ENCODE peak calls at places on chromosomes 13 and 19, in nine cellular contexts. N, Z, D, I, W, Q, X, A and B are unnamed samples.

GRCh38 chr13:104597554-104598240 is 1531.5 kb upstream of the SLC10A2 start:
- DNase-seq in N (peak; percentile 41), Z (no peak), D (no peak), I (no peak), W (no peak), Q (no peak), X (no peak), A (no peak), B (peak; percentile 20)

GRCh38 chr13:38824342-38824741 is 137.5 kb downstream of the FREM2 start:
- DNase-seq in N (no peak), Z (peak; percentile 4), D (no peak), I (no peak), W (no peak), Q (no peak), X (no peak), A (no peak), B (no peak)

GRCh38 chr13:41835871-41836270 is 125.0 kb downstream of the VWA8 start:
- DNase-seq in N (peak; percentile 63), Z (no peak), D (no peak), I (no peak), W (no peak), Q (no peak), X (no peak), A (no peak), B (no peak)

GRCh38 chr19:16895467-16896097 is 6.8 kb downstream of the F2RL3 start:
- DNase-seq in N (peak; percentile 20), Z (no peak), D (peak; percentile 67), I (no peak), W (no peak), Q (no peak), X (no peak), A (no peak), B (no peak)

GRCh38 chr13:30895773-30896172 is 10.3 kb upstream of the MEDAG start:
- DNase-seq in N (peak; percentile 91), Z (no peak), D (no peak), I (no peak), W (peak; percentile 57), Q (no peak), X (no peak), A (no peak), B (no peak)

GRCh38 chr13:44219808-44220544 is 153.6 kb upstream of the SERP2 start:
- DNase-seq in N (peak; percentile 68), Z (no peak), D (no peak), I (no peak), W (no peak), Q (no peak), X (no peak), A (no peak), B (no peak)

GRCh38 chr19:47381653-47382279 is 32.7 kb downstream of the DHX34 start:
- DNase-seq in N (no peak), Z (no peak), D (no peak), I (peak; percentile 38), W (no peak), Q (peak; percentile 61), X (peak; percentile 61), A (no peak), B (no peak)

GRCh38 chr13:100275746-100276145 is 186.9 kb downstream of the PCCA start:
- DNase-seq in N (no peak), Z (no peak), D (no peak), I (no peak), W (no peak), Q (no peak), X (no peak), A (no peak), B (no peak)

GRCh38 chr19:3517638-3518037 is 11.5 kb downstream of the FZR1 start:
- DNase-seq in N (no peak), Z (no peak), D (no peak), I (no peak), W (no peak), Q (no peak), X (no peak), A (no peak), B (no peak)

GRCh38 chr19:34051255-34051654 is 121.0 kb upstream of the LSM14A start:
- DNase-seq in N (no peak), Z (no peak), D (no peak), I (no peak), W (no peak), Q (no peak), X (no peak), A (no peak), B (no peak)

GRCh38 chr19:54137913-54138776 is 583 bp downstream of the CNOT3 start:
- DNase-seq in N (no peak), Z (peak; percentile 46), D (peak; percentile 57), I (peak; percentile 61), W (no peak), Q (peak; percentile 55), X (no peak), A (peak; percentile 30), B (peak; percentile 60)

GRCh38 chr13:98821372-98822237 is 69.1 kb upstream of the SLC15A1 start:
- DNase-seq in N (peak; percentile 63), Z (no peak), D (no peak), I (no peak), W (no peak), Q (no peak), X (no peak), A (no peak), B (no peak)

GRCh38 chr19:43644181-43644580 is 4.5 kb upstream of the CADM4 start:
- DNase-seq in N (no peak), Z (no peak), D (no peak), I (no peak), W (no peak), Q (no peak), X (no peak), A (no peak), B (no peak)

DNA sequence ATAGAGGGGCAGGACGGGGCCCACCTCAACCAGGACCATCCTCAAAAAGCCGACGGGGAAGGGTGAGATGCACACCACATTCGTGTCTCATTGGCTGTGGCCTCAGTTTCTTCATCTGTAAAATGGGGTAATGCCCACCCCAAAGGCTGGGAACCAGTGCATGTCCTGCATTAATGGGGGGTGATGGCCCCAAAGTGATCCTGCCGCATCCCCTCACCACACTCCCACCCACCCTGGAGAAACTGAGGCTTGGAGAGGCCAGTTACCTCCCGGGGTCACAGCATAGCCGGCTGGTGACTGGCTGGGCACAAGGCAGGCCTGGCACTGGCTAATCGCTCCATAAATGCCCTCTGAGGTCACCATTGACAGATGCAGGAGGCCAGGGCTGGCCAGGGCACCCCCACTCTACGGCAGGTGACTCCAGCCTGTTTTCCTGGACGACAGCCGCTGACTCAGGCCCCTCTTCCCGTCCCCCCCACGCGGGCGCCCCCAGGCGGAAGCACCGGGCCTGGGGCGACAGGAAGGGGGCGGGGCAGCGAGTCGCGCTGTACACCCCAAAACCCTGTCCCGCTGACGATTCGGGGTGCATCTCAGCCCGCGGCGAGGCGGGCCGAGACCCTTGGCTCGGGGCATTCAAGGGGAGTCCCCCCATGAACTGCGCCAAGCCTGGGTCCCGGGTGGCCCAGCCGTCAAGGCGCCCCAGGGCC is 483 bp upstream of the MIDN start:
- DNase-seq in N (peak; percentile 62), Z (peak; percentile 74), D (peak; percentile 65), I (no peak), W (peak; percentile 90), Q (no peak), X (peak; percentile 66), A (no peak), B (peak; percentile 57)
- TF ChIP-seq CTCF in N (peak; percentile 22), Z (no peak), D (no peak), I (peak; percentile 59), W (peak; percentile 40), Q (peak; percentile 22), X (no peak), A (peak; percentile 47), B (no peak)

DNA sequence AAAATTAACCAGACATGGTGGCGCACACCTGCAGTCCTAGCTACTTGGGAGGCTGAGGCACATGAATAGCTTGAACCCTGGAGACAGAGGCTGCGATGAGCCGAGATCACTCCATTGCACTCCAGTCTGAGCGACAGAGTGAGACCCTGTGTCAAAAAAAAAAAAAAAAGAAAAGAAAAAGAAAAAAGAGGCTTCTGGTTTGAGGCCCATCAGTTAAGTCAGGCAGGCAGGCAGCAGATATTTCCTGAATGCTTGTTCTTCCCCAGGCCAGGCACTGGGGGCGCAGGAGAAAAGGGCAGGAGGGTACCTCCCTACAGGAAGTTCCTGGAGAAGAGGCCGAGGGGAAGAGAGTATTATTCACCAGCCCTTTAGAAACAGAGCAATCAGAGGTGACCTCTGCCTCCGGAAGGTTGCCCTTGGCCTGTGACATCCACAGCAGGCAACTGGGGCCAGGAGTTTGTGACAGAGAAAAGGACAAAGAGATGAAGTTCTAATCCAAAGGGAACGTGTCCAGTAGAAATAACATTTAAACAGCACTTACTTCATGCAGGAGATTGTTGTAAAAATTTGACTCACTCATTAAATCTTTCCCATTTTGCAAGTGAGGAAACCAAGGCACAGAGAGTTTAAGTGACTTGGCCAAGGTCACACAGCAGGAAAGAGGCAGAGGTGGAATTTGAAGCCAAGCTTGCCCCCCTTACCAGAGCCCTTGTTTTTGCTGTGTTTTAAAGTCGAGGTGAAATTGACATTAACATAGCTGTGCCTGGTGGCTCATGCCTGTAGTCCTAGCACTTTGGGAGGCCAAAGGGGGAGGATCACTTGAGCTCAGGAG is 4.3 kb upstream of the RLN3 start:
- DNase-seq in N (no peak), Z (peak; percentile 69), D (peak; percentile 58), I (no peak), W (peak; percentile 52), Q (no peak), X (peak; percentile 71), A (peak; percentile 33), B (peak; percentile 58)
- TF ChIP-seq CTCF in N (peak; percentile 44), Z (peak; percentile 40), D (peak; percentile 53), I (peak; percentile 41), W (peak; percentile 24), Q (no peak), X (peak; percentile 75), A (peak; percentile 57), B (peak; percentile 55)

GRCh38 chr19:45668342-45668871 is 386 bp downstream of the GIPR start:
- DNase-seq in N (no peak), Z (no peak), D (no peak), I (no peak), W (no peak), Q (no peak), X (no peak), A (no peak), B (no peak)
- TF ChIP-seq CTCF in N (no peak), Z (no peak), D (no peak), I (no peak), W (no peak), Q (no peak), X (no peak), A (no peak), B (no peak)

GRCh38 chr13:36454121-36454520 is 21.8 kb downstream of the CCNA1 start:
- DNase-seq in N (no peak), Z (no peak), D (no peak), I (no peak), W (no peak), Q (no peak), X (no peak), A (no peak), B (no peak)

GRCh38 chr13:36456577-36456976 is 24.3 kb downstream of the CCNA1 start:
- DNase-seq in N (no peak), Z (no peak), D (no peak), I (no peak), W (no peak), Q (no peak), X (no peak), A (no peak), B (no peak)

GRCh38 chr13:36454962-36455361 is 22.7 kb downstream of the CCNA1 start:
- DNase-seq in N (no peak), Z (no peak), D (no peak), I (no peak), W (no peak), Q (no peak), X (no peak), A (no peak), B (no peak)

GRCh38 chr13:36450534-36450933 is 18.2 kb downstream of the CCNA1 start:
- DNase-seq in N (no peak), Z (no peak), D (no peak), I (no peak), W (no peak), Q (no peak), X (no peak), A (no peak), B (no peak)

GRCh38 chr13:36453518-36453917 is 21.2 kb downstream of the CCNA1 start:
- DNase-seq in N (no peak), Z (no peak), D (no peak), I (no peak), W (no peak), Q (no peak), X (no peak), A (no peak), B (no peak)
- TF ChIP-seq CTCF in N (peak; percentile 11), Z (no peak), D (no peak), I (no peak), W (peak; percentile 32), Q (no peak), X (peak; percentile 15), A (peak; percentile 51), B (no peak)